ENCODE peak calls at places on chromosomes 13 and 19, in five cellular contexts. One of them, this sample, is unnamed. For H3F3A, the result is how much of the 10 kb centered on the place peaks cover.

GRCh38 chr13:67076378-67076777 is 153.8 kb downstream of the PCDH9 start:
- DNase-seq in GM23338: no peak
- DNase-seq in GM23248: no peak
- DNase-seq in PC-3: no peak
- DNase-seq in PC-9: no peak
- DNase-seq in this sample: no peak

GRCh38 chr19:46898731-46899130 is 37.9 kb downstream of the ARHGAP35 start:
- DNase-seq in GM23338: peak
- DNase-seq in GM23248: peak
- DNase-seq in PC-3: no peak
- DNase-seq in PC-9: no peak
- DNase-seq in this sample: no peak

GRCh38 chr19:31962565-31962996 is 382.8 kb upstream of the ZNF507 start:
- DNase-seq in GM23338: no peak
- DNase-seq in GM23248: no peak
- DNase-seq in PC-3: no peak
- DNase-seq in PC-9: no peak
- DNase-seq in this sample: no peak

GRCh38 chr19:3154957-3155736 is 19.3 kb downstream of the GNA15 start:
- DNase-seq in GM23338: no peak
- DNase-seq in GM23248: peak
- DNase-seq in PC-3: peak
- DNase-seq in PC-9: peak
- DNase-seq in this sample: no peak

GRCh38 chr19:28020631-28021315 is 1192.2 kb downstream of the UQCRFS1 start:
- DNase-seq in GM23338: peak
- DNase-seq in GM23248: no peak
- DNase-seq in PC-3: no peak
- DNase-seq in PC-9: no peak
- DNase-seq in this sample: peak

GRCh38 chr19:6737284-6737872 is at the start of gene GPR108:
- DNase-seq in GM23338: peak
- DNase-seq in GM23248: peak
- DNase-seq in PC-3: peak
- DNase-seq in PC-9: peak
- DNase-seq in this sample: peak

GRCh38 chr19:10137751-10138682 is 18.3 kb upstream of the EIF3G start:
- DNase-seq in GM23338: no peak
- DNase-seq in GM23248: no peak
- DNase-seq in PC-3: no peak
- DNase-seq in PC-9: no peak
- DNase-seq in this sample: no peak

GRCh38 chr13:110054041-110054440 is 252.9 kb downstream of the COL4A1 start:
- DNase-seq in GM23338: no peak
- DNase-seq in GM23248: no peak
- DNase-seq in PC-3: no peak
- DNase-seq in PC-9: no peak
- DNase-seq in this sample: no peak

GRCh38 chr13:41179593-41180250 is 14.6 kb downstream of the KBTBD7 start:
- DNase-seq in GM23338: no peak
- DNase-seq in GM23248: peak
- DNase-seq in PC-3: peak
- DNase-seq in PC-9: no peak
- DNase-seq in this sample: no peak

GRCh38 chr13:32881074-32881791 is 135.0 kb upstream of the KL start:
- DNase-seq in GM23338: no peak
- DNase-seq in GM23248: peak
- DNase-seq in PC-3: peak
- DNase-seq in PC-9: no peak
- DNase-seq in this sample: no peak

GRCh38 chr13:98476538-98476966 is 100.4 kb downstream of the STK24 start:
- DNase-seq in GM23338: peak
- DNase-seq in GM23248: peak
- DNase-seq in PC-3: peak
- DNase-seq in PC-9: peak
- DNase-seq in this sample: no peak

GRCh38 chr13:37534181-37534580 is 64.4 kb downstream of the POSTN start:
- DNase-seq in GM23338: no peak
- DNase-seq in GM23248: peak
- DNase-seq in PC-3: peak
- DNase-seq in PC-9: no peak
- DNase-seq in this sample: no peak

GRCh38 chr19:38989066-38989605 is 13.6 kb upstream of the FBXO17 start:
- DNase-seq in GM23338: peak
- DNase-seq in GM23248: peak
- DNase-seq in PC-3: peak
- DNase-seq in PC-9: peak
- DNase-seq in this sample: peak

GRCh38 chr13:109569938-109570711 is 216.3 kb downstream of the IRS2 start:
- DNase-seq in GM23338: no peak
- DNase-seq in GM23248: no peak
- DNase-seq in PC-3: no peak
- DNase-seq in PC-9: no peak
- DNase-seq in this sample: no peak

GRCh38 chr19:36084231-36085009 is 26.5 kb upstream of the OVOL3 start:
- DNase-seq in GM23338: no peak
- DNase-seq in GM23248: no peak
- DNase-seq in PC-3: no peak
- DNase-seq in PC-9: no peak
- DNase-seq in this sample: no peak

GRCh38 chr19:54164369-54165068 is 5.0 kb upstream of the LENG1 start:
- DNase-seq in GM23338: peak
- DNase-seq in GM23248: peak
- DNase-seq in PC-3: peak
- DNase-seq in PC-9: no peak
- DNase-seq in this sample: peak

GRCh38 chr19:7851623-7852500 is 21.8 kb downstream of the EVI5L start:
- DNase-seq in GM23338: no peak
- DNase-seq in GM23248: no peak
- DNase-seq in PC-3: no peak
- DNase-seq in PC-9: no peak
- DNase-seq in this sample: no peak

GRCh38 chr13:31982124-31982523 is 49.5 kb upstream of the FRY start:
- DNase-seq in GM23338: no peak
- DNase-seq in GM23248: peak
- DNase-seq in PC-3: no peak
- DNase-seq in PC-9: no peak
- DNase-seq in this sample: no peak

GRCh38 chr13:114166381-114167131 is 12.5 kb upstream of the CFAP97D2 start:
- DNase-seq in GM23338: no peak
- DNase-seq in GM23248: peak
- DNase-seq in PC-3: no peak
- DNase-seq in PC-9: no peak
- DNase-seq in this sample: no peak

GRCh38 chr13:36516225-36516624 is 83.9 kb downstream of the CCNA1 start:
- DNase-seq in GM23338: no peak
- DNase-seq in GM23248: no peak
- DNase-seq in PC-3: no peak
- DNase-seq in PC-9: no peak
- DNase-seq in this sample: no peak

GRCh38 chr13:38872693-38873092 is 117.9 kb downstream of the STOML3 start:
- DNase-seq in GM23338: peak
- DNase-seq in GM23248: peak
- DNase-seq in PC-3: peak
- DNase-seq in PC-9: peak
- DNase-seq in this sample: peak

GRCh38 chr13:62747629-62748028 is 1332.0 kb upstream of the PCDH20 start:
- DNase-seq in GM23338: no peak
- DNase-seq in GM23248: peak
- DNase-seq in PC-3: peak
- DNase-seq in PC-9: peak
- DNase-seq in this sample: no peak

GRCh38 chr19:54388001-54388802 is 23.5 kb upstream of the LAIR1 start:
- DNase-seq in GM23338: peak
- DNase-seq in GM23248: peak
- DNase-seq in PC-3: no peak
- DNase-seq in PC-9: no peak
- DNase-seq in this sample: no peak

GRCh38 chr13:113990321-113990837 is 16.5 kb upstream of the C13orf46 start:
- DNase-seq in GM23338: no peak
- DNase-seq in GM23248: no peak
- DNase-seq in PC-3: no peak
- DNase-seq in PC-9: no peak
- DNase-seq in this sample: no peak

GRCh38 chr13:41960195-41960699 is 662 bp downstream of the VWA8 start:
- DNase-seq in GM23338: peak
- DNase-seq in GM23248: peak
- DNase-seq in PC-3: peak
- DNase-seq in PC-9: no peak
- DNase-seq in this sample: no peak

GRCh38 chr13:54029226-54029625 is 1000.6 kb downstream of the OLFM4 start:
- DNase-seq in GM23338: peak
- DNase-seq in GM23248: no peak
- DNase-seq in PC-3: peak
- DNase-seq in PC-9: no peak
- DNase-seq in this sample: no peak

GRCh38 chr19:973726-974563 is 10.2 kb upstream of the WDR18 start:
- DNase-seq in GM23338: no peak
- DNase-seq in GM23248: no peak
- DNase-seq in PC-3: no peak
- DNase-seq in PC-9: no peak
- DNase-seq in this sample: no peak
- H3F3A ChIP-seq in GM23338: under half
- H3F3A ChIP-seq in GM23248: under half
- H3F3A ChIP-seq in PC-3: under half
- H3F3A ChIP-seq in PC-9: under half
- H3F3A ChIP-seq in this sample: under half

GRCh38 chr13:80278706-80279105 is 62.2 kb downstream of the SPRY2 start:
- DNase-seq in GM23338: no peak
- DNase-seq in GM23248: no peak
- DNase-seq in PC-3: no peak
- DNase-seq in PC-9: no peak
- DNase-seq in this sample: no peak

GRCh38 chr13:80274643-80275042 is 66.3 kb downstream of the SPRY2 start:
- DNase-seq in GM23338: no peak
- DNase-seq in GM23248: no peak
- DNase-seq in PC-3: peak
- DNase-seq in PC-9: no peak
- DNase-seq in this sample: no peak

GRCh38 chr13:80276371-80277289 is 64.3 kb downstream of the SPRY2 start:
- DNase-seq in GM23338: peak
- DNase-seq in GM23248: peak
- DNase-seq in PC-3: peak
- DNase-seq in PC-9: peak
- DNase-seq in this sample: peak

DNA sequence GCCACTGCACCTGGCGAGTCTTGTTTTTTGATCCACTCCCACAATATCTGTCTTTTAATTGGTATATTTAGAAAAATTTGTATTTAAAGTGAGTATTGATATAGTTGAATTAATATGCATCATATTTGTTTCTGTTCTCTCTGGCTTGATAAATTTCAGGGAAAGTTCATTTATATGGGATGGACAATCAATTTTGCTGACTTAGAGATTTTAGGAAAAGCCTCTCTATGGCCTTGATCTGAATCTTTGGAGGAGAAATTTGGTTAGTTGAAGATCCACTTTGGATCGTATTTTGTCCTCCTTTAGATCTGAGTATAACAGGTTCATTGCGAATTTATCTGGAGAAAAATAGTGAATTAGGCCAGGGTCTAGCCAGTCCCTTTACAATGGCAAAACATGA is 67.2 kb downstream of the SPRY2 start:
- DNase-seq in GM23338: no peak
- DNase-seq in GM23248: no peak
- DNase-seq in PC-3: no peak
- DNase-seq in PC-9: no peak
- DNase-seq in this sample: no peak
- TF ChIP-seq EZH2 in GM23338: no peak
- TF ChIP-seq EZH2 in GM23248: no peak
- TF ChIP-seq EZH2 in PC-3: no peak
- TF ChIP-seq EZH2 in PC-9: no peak
- TF ChIP-seq EZH2 in this sample: no peak

DNA sequence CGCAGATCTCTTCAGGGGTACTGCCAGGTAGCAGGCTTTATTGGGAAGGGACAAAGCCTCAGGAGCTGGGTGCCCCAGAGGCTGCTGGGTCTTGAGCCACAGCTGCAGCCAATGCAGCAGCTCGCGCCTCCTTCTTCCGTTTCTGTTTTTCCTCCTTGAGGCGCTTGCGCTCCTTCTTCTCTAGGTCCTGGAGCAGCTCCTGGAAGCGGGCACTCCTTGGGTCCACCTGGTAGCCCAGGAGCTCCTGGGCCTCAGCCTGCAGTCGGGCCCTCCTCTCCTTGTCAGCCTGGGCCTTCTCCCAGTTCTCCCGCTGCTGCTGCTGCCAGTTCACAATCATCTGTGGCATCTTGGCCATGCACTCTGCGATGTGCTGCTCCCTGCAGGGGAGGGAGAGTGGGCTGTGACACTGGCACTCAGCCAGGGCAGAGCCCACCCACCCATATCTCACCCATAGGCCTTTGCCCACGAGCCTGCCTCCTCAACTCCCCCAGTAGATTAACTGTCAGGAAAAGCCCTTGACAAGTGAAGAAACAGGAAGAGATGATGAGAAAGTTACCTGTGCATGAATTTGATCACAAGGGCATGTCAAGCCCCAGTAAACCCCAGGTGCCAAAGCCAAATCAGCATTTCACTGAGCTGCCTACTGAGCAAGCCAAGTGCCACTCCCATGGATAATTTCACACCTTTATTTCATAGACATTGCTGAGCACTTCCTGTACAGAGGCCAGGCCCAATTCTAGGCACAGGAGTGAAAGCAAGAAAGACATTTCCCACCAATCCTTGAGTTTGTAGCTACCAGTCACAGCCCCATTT is 2.7 kb downstream of the GADD45GIP1 start:
- DNase-seq in GM23338: no peak
- DNase-seq in GM23248: peak
- DNase-seq in PC-3: no peak
- DNase-seq in PC-9: no peak
- DNase-seq in this sample: no peak
- H3F3A ChIP-seq in GM23338: under half
- H3F3A ChIP-seq in GM23248: under half
- H3F3A ChIP-seq in PC-3: under half
- H3F3A ChIP-seq in PC-9: half or more
- H3F3A ChIP-seq in this sample: half or more

DNA sequence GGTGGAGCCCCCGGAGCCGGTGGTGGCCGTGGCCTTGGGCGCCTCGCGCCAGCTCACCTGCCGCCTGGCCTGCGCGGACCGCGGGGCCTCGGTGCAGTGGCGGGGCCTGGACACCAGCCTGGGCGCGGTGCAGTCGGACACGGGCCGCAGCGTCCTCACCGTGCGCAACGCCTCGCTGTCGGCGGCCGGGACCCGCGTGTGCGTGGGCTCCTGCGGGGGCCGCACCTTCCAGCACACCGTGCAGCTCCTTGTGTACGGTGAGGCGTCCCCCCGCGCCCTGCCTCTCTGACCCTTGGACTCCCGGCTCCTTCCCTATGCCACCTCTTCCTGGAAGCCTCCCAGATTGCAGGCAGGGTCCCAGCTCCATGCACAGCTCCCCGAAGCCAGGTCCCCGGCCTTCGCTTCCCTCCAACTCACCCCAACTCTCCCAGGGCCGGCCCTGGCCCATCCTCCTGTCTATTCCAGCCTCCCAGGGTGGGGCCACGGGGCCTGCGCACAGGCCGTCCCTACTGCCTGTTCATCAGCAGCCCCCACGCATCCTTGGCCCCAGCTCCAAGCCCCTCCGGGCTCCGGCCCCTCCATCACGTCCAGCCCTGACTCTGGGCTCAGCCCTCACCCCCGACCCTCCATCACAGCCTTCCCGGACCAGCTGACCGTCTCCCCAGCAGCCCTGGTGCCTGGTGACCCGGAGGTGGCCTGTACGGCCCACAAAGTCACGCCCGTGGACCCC is 1.7 kb downstream of the MADCAM1 start:
- DNase-seq in GM23338: peak
- DNase-seq in GM23248: no peak
- DNase-seq in PC-3: no peak
- DNase-seq in PC-9: no peak
- DNase-seq in this sample: no peak
- TF ChIP-seq EZH2 in GM23338: peak
- TF ChIP-seq EZH2 in GM23248: peak
- TF ChIP-seq EZH2 in PC-3: no peak
- TF ChIP-seq EZH2 in PC-9: no peak
- TF ChIP-seq EZH2 in this sample: peak